ENCODE peak calls at places on chromosomes 2 and 18, in eight cellular contexts. R is NCI-H2081 treated with DMSO at 0.1 percent for 48 hours; X is NCI-H774; E is Daoy; S is CD8-positive, alpha-beta memory T cell; I is substantia nigra; W is H9; L is right cardiac atrium. V is an unnamed sample.
A peak's percentile ranks its signal among the peaks of the same experiment; 100 is the strongest.

GRCh38 chr2:177106212-177106611 is 106.4 kb upstream of the HNRNPA3 start:
- DNase-seq in R (no peak), X (no peak), E (peak; percentile 13), S (no peak), I (no peak), W (peak; percentile 41), L (no peak), V (no peak)

GRCh38 chr2:43518182-43518581 is 77.7 kb downstream of the THADA start:
- DNase-seq in R (no peak), X (no peak), E (peak; percentile 5), S (no peak), I (no peak), W (no peak), L (no peak), V (no peak)

GRCh38 chr2:232494542-232494941 is 6.9 kb upstream of the ECEL1 start:
- DNase-seq in R (no peak), X (no peak), E (no peak), S (no peak), I (no peak), W (no peak), L (no peak), V (no peak)

GRCh38 chr2:173076557-173077345 is 1.1 kb downstream of the MAP3K20 start:
- DNase-seq in R (no peak), X (no peak), E (peak; percentile 50), S (peak; percentile 3), I (no peak), W (no peak), L (peak; percentile 48), V (no peak)

GRCh38 chr18:46039967-46040746 is 31.9 kb downstream of the PSTPIP2 start:
- DNase-seq in R (no peak), X (no peak), E (no peak), S (no peak), I (no peak), W (no peak), L (no peak), V (no peak)

GRCh38 chr2:75055820-75056675 is 97.6 kb downstream of the POLE4 start:
- DNase-seq in R (no peak), X (no peak), E (peak; percentile 37), S (no peak), I (no peak), W (peak; percentile 92), L (no peak), V (no peak)

GRCh38 chr2:175769200-175769599 is 232.9 kb downstream of the LNPK start:
- DNase-seq in R (no peak), X (no peak), E (no peak), S (no peak), I (no peak), W (no peak), L (no peak), V (no peak)

GRCh38 chr2:27537287-27537686 is 40.6 kb downstream of the GCKR start:
- DNase-seq in R (no peak), X (no peak), E (no peak), S (no peak), I (no peak), W (no peak), L (no peak), V (no peak)

GRCh38 chr2:16478817-16479216 is 186.8 kb downstream of the CYRIA start:
- DNase-seq in R (no peak), X (no peak), E (peak; percentile 72), S (no peak), I (no peak), W (no peak), L (no peak), V (no peak)

GRCh38 chr2:68918497-68918896 is 34.2 kb downstream of the GKN2 start:
- DNase-seq in R (no peak), X (no peak), E (no peak), S (no peak), I (no peak), W (no peak), L (no peak), V (no peak)

GRCh38 chr18:46297621-46298020 is 193.4 kb downstream of the HAUS1 start:
- DNase-seq in R (no peak), X (no peak), E (peak; percentile 24), S (no peak), I (no peak), W (no peak), L (no peak), V (no peak)

GRCh38 chr2:232349546-232349945 is 29.0 kb upstream of the ALPP start:
- DNase-seq in R (no peak), X (no peak), E (no peak), S (no peak), I (no peak), W (no peak), L (no peak), V (no peak)

GRCh38 chr2:54692556-54692955 is 30.9 kb upstream of the EML6 start:
- DNase-seq in R (no peak), X (no peak), E (no peak), S (no peak), I (no peak), W (no peak), L (no peak), V (no peak)

GRCh38 chr2:160970052-160970846 is 190.0 kb upstream of the TANK start:
- DNase-seq in R (no peak), X (no peak), E (peak; percentile 60), S (no peak), I (no peak), W (peak; percentile 46), L (no peak), V (no peak)

GRCh38 chr2:17107131-17107530 is 411.1 kb downstream of the RAD51AP2 start:
- DNase-seq in R (no peak), X (no peak), E (no peak), S (no peak), I (no peak), W (no peak), L (no peak), V (no peak)

GRCh38 chr2:140880573-140880972 is 1250.2 kb downstream of the LRP1B start:
- DNase-seq in R (no peak), X (peak; percentile 19), E (no peak), S (no peak), I (no peak), W (no peak), L (no peak), V (no peak)

GRCh38 chr2:9637330-9637729 is 6.5 kb upstream of the YWHAQ start:
- DNase-seq in R (no peak), X (no peak), E (peak; percentile 77), S (no peak), I (no peak), W (no peak), L (no peak), V (no peak)

GRCh38 chr2:235723371-235723770 is 229.5 kb downstream of the AGAP1 start:
- DNase-seq in R (no peak), X (no peak), E (no peak), S (no peak), I (no peak), W (no peak), L (no peak), V (no peak)

GRCh38 chr2:47534179-47534919 is 131.4 kb downstream of the MSH2 start:
- DNase-seq in R (no peak), X (no peak), E (peak; percentile 95), S (no peak), I (no peak), W (no peak), L (peak; percentile 33), V (no peak)

GRCh38 chr2:178863856-178864620 is 56.8 kb upstream of the TTN start:
- DNase-seq in R (no peak), X (no peak), E (peak; percentile 49), S (no peak), I (no peak), W (peak; percentile 32), L (peak; percentile 78), V (no peak)

GRCh38 chr18:75253043-75253442 is 42.4 kb downstream of the TSHZ1 start:
- DNase-seq in R (no peak), X (no peak), E (no peak), S (no peak), I (no peak), W (no peak), L (no peak), V (no peak)

GRCh38 chr18:63366270-63366990 is 576 bp downstream of the KDSR start:
- DNase-seq in R (no peak), X (no peak), E (peak; percentile 84), S (peak; percentile 59), I (no peak), W (peak; percentile 70), L (peak; percentile 42), V (no peak)

GRCh38 chr2:172198908-172199307 is 96.2 kb upstream of the DLX2 start:
- DNase-seq in R (no peak), X (no peak), E (no peak), S (no peak), I (no peak), W (no peak), L (no peak), V (no peak)

GRCh38 chr2:95278051-95278471 is 3.8 kb downstream of the PROM2 start:
- DNase-seq in R (no peak), X (no peak), E (peak; percentile 93), S (no peak), I (no peak), W (no peak), L (no peak), V (no peak)

GRCh38 chr2:204019572-204020501 is 83.3 kb downstream of the ICOS start:
- DNase-seq in R (no peak), X (no peak), E (peak; percentile 74), S (no peak), I (no peak), W (no peak), L (no peak), V (no peak)

GRCh38 chr2:109545828-109546713 is 67.7 kb downstream of the SEPTIN10 start:
- DNase-seq in R (no peak), X (no peak), E (peak; percentile 63), S (peak; percentile 17), I (peak; percentile 21), W (peak; percentile 67), L (peak; percentile 63), V (peak; percentile 4)

GRCh38 chr18:21897811-21898210 is 157.2 kb downstream of the MIB1 start:
- DNase-seq in R (no peak), X (peak; percentile 39), E (peak; percentile 40), S (no peak), I (no peak), W (peak; percentile 71), L (peak; percentile 22), V (peak; percentile 49)

GRCh38 chr18:48589797-48590519 is 51.1 kb downstream of the CTIF start:
- DNase-seq in R (no peak), X (no peak), E (peak; percentile 9), S (no peak), I (peak; percentile 77), W (no peak), L (peak; percentile 76), V (no peak)

GRCh38 chr18:41553716-41554115 is 401.3 kb upstream of the PIK3C3 start:
- DNase-seq in R (no peak), X (no peak), E (no peak), S (no peak), I (no peak), W (no peak), L (no peak), V (no peak)

GRCh38 chr18:63883617-63884016 is 3.9 kb upstream of the SERPINB2 start:
- DNase-seq in R (no peak), X (no peak), E (no peak), S (no peak), I (no peak), W (no peak), L (no peak), V (no peak)

GRCh38 chr2:236264256-236264655 is at the start of gene ASB18:
- DNase-seq in R (no peak), X (no peak), E (no peak), S (no peak), I (no peak), W (no peak), L (peak; percentile 42), V (no peak)

GRCh38 chr2:134391751-134392160 is 137.9 kb downstream of the MGAT5 start:
- DNase-seq in R (no peak), X (no peak), E (no peak), S (no peak), I (no peak), W (no peak), L (no peak), V (no peak)

GRCh38 chr2:75155115-75155514 is 44.2 kb downstream of the TACR1 start:
- DNase-seq in R (no peak), X (no peak), E (no peak), S (no peak), I (no peak), W (no peak), L (no peak), V (no peak)

GRCh38 chr2:98188351-98189046 is 101.5 kb downstream of the VWA3B start:
- DNase-seq in R (no peak), X (no peak), E (no peak), S (no peak), I (no peak), W (no peak), L (no peak), V (no peak)

V was measured in NCI-H1930.